ENCODE peak calls at places on chromosomes 5 and 9, in nine cellular contexts. One of them, this sample, is unnamed.

GRCh38 chr5:177179431-177179830 is 45.9 kb downstream of the NSD1 start:
- DNase-seq in activated CD8-positive, alpha-beta memory T cell treated with anti-CD3 and anti-CD28 coated beads for 48 hours: no peak
- DNase-seq in coronary artery: no peak
- DNase-seq in Caki2: no peak
- DNase-seq in naive B cell: no peak
- DNase-seq in endothelial cell: no peak
- DNase-seq in NCI-H2171: no peak
- DNase-seq in T-cell: no peak
- DNase-seq in activated CD8-positive, alpha-beta T cell treated with anti-CD3 and anti-CD28 coated beads, Interleukin-2, amount 10 ng/mL, durations not matched to agents 7 days and 5 days: no peak
- DNase-seq in this sample: no peak

GRCh38 chr5:34751807-34752736 is 86.9 kb upstream of the TTC23L start:
- DNase-seq in endothelial cell: no peak
- DNase-seq in coronary artery: no peak
- DNase-seq in activated CD8-positive, alpha-beta memory T cell treated with anti-CD3 and anti-CD28 coated beads for 48 hours: no peak
- DNase-seq in Caki2: no peak
- DNase-seq in T-cell: no peak
- DNase-seq in activated CD8-positive, alpha-beta T cell treated with anti-CD3 and anti-CD28 coated beads, Interleukin-2, amount 10 ng/mL, durations not matched to agents 7 days and 5 days: no peak
- DNase-seq in naive B cell: peak
- DNase-seq in NCI-H2171: no peak
- DNase-seq in this sample: no peak

GRCh38 chr5:127518319-127518621 is 830 bp downstream of the PRRC1 start:
- DNase-seq in coronary artery: no peak
- DNase-seq in Caki2: no peak
- DNase-seq in naive B cell: peak
- DNase-seq in endothelial cell: no peak
- DNase-seq in activated CD8-positive, alpha-beta T cell treated with anti-CD3 and anti-CD28 coated beads, Interleukin-2, amount 10 ng/mL, durations not matched to agents 7 days and 5 days: no peak
- DNase-seq in activated CD8-positive, alpha-beta memory T cell treated with anti-CD3 and anti-CD28 coated beads for 48 hours: no peak
- DNase-seq in T-cell: no peak
- DNase-seq in NCI-H2171: no peak
- DNase-seq in this sample: peak

GRCh38 chr9:123925161-123925560 is 4.8 kb downstream of the DENND1A start:
- DNase-seq in naive B cell: no peak
- DNase-seq in endothelial cell: no peak
- DNase-seq in NCI-H2171: no peak
- DNase-seq in coronary artery: no peak
- DNase-seq in Caki2: no peak
- DNase-seq in activated CD8-positive, alpha-beta memory T cell treated with anti-CD3 and anti-CD28 coated beads for 48 hours: no peak
- DNase-seq in activated CD8-positive, alpha-beta T cell treated with anti-CD3 and anti-CD28 coated beads, Interleukin-2, amount 10 ng/mL, durations not matched to agents 7 days and 5 days: no peak
- DNase-seq in T-cell: no peak
- DNase-seq in this sample: no peak

GRCh38 chr5:76489877-76490688 is 87.0 kb downstream of the IQGAP2 start:
- DNase-seq in naive B cell: no peak
- DNase-seq in T-cell: no peak
- DNase-seq in activated CD8-positive, alpha-beta T cell treated with anti-CD3 and anti-CD28 coated beads, Interleukin-2, amount 10 ng/mL, durations not matched to agents 7 days and 5 days: no peak
- DNase-seq in Caki2: no peak
- DNase-seq in NCI-H2171: no peak
- DNase-seq in endothelial cell: no peak
- DNase-seq in activated CD8-positive, alpha-beta memory T cell treated with anti-CD3 and anti-CD28 coated beads for 48 hours: no peak
- DNase-seq in coronary artery: no peak
- DNase-seq in this sample: no peak

GRCh38 chr9:121992571-121993212 is 100.4 kb downstream of the TTLL11 start:
- DNase-seq in endothelial cell: peak
- DNase-seq in NCI-H2171: peak
- DNase-seq in coronary artery: no peak
- DNase-seq in activated CD8-positive, alpha-beta memory T cell treated with anti-CD3 and anti-CD28 coated beads for 48 hours: no peak
- DNase-seq in Caki2: peak
- DNase-seq in activated CD8-positive, alpha-beta T cell treated with anti-CD3 and anti-CD28 coated beads, Interleukin-2, amount 10 ng/mL, durations not matched to agents 7 days and 5 days: peak
- DNase-seq in naive B cell: peak
- DNase-seq in T-cell: no peak
- DNase-seq in this sample: peak

GRCh38 chr5:6583049-6583880 is 49.6 kb downstream of the NSUN2 start:
- DNase-seq in endothelial cell: peak
- DNase-seq in NCI-H2171: no peak
- DNase-seq in coronary artery: no peak
- DNase-seq in activated CD8-positive, alpha-beta T cell treated with anti-CD3 and anti-CD28 coated beads, Interleukin-2, amount 10 ng/mL, durations not matched to agents 7 days and 5 days: peak
- DNase-seq in Caki2: no peak
- DNase-seq in naive B cell: no peak
- DNase-seq in activated CD8-positive, alpha-beta memory T cell treated with anti-CD3 and anti-CD28 coated beads for 48 hours: no peak
- DNase-seq in T-cell: no peak
- DNase-seq in this sample: no peak

GRCh38 chr5:68169898-68170297 is 45.7 kb upstream of the PIK3R1 start:
- DNase-seq in activated CD8-positive, alpha-beta memory T cell treated with anti-CD3 and anti-CD28 coated beads for 48 hours: no peak
- DNase-seq in endothelial cell: no peak
- DNase-seq in coronary artery: no peak
- DNase-seq in activated CD8-positive, alpha-beta T cell treated with anti-CD3 and anti-CD28 coated beads, Interleukin-2, amount 10 ng/mL, durations not matched to agents 7 days and 5 days: no peak
- DNase-seq in naive B cell: no peak
- DNase-seq in Caki2: no peak
- DNase-seq in NCI-H2171: no peak
- DNase-seq in T-cell: no peak
- DNase-seq in this sample: no peak

GRCh38 chr9:91884746-91885687 is 65.0 kb downstream of the ROR2 start:
- DNase-seq in NCI-H2171: no peak
- DNase-seq in activated CD8-positive, alpha-beta T cell treated with anti-CD3 and anti-CD28 coated beads, Interleukin-2, amount 10 ng/mL, durations not matched to agents 7 days and 5 days: no peak
- DNase-seq in T-cell: no peak
- DNase-seq in coronary artery: no peak
- DNase-seq in naive B cell: no peak
- DNase-seq in activated CD8-positive, alpha-beta memory T cell treated with anti-CD3 and anti-CD28 coated beads for 48 hours: no peak
- DNase-seq in Caki2: no peak
- DNase-seq in endothelial cell: no peak
- DNase-seq in this sample: no peak

GRCh38 chr9:16312962-16313546 is 557.4 kb downstream of the BNC2 start:
- DNase-seq in T-cell: no peak
- DNase-seq in activated CD8-positive, alpha-beta memory T cell treated with anti-CD3 and anti-CD28 coated beads for 48 hours: no peak
- DNase-seq in endothelial cell: no peak
- DNase-seq in NCI-H2171: no peak
- DNase-seq in coronary artery: peak
- DNase-seq in Caki2: no peak
- DNase-seq in activated CD8-positive, alpha-beta T cell treated with anti-CD3 and anti-CD28 coated beads, Interleukin-2, amount 10 ng/mL, durations not matched to agents 7 days and 5 days: no peak
- DNase-seq in naive B cell: no peak
- DNase-seq in this sample: no peak

GRCh38 chr9:111798786-111799185 is 4.0 kb upstream of the SHOC1 start:
- DNase-seq in coronary artery: no peak
- DNase-seq in NCI-H2171: no peak
- DNase-seq in Caki2: no peak
- DNase-seq in endothelial cell: no peak
- DNase-seq in activated CD8-positive, alpha-beta memory T cell treated with anti-CD3 and anti-CD28 coated beads for 48 hours: no peak
- DNase-seq in naive B cell: no peak
- DNase-seq in activated CD8-positive, alpha-beta T cell treated with anti-CD3 and anti-CD28 coated beads, Interleukin-2, amount 10 ng/mL, durations not matched to agents 7 days and 5 days: no peak
- DNase-seq in T-cell: no peak
- DNase-seq in this sample: no peak

GRCh38 chr5:93915142-93915553 is 173.7 kb upstream of the POU5F2 start:
- DNase-seq in naive B cell: peak
- DNase-seq in NCI-H2171: no peak
- DNase-seq in activated CD8-positive, alpha-beta memory T cell treated with anti-CD3 and anti-CD28 coated beads for 48 hours: no peak
- DNase-seq in T-cell: no peak
- DNase-seq in coronary artery: no peak
- DNase-seq in endothelial cell: no peak
- DNase-seq in Caki2: no peak
- DNase-seq in activated CD8-positive, alpha-beta T cell treated with anti-CD3 and anti-CD28 coated beads, Interleukin-2, amount 10 ng/mL, durations not matched to agents 7 days and 5 days: no peak
- DNase-seq in this sample: peak

GRCh38 chr9:25917593-25918426 is 239.6 kb upstream of the TUSC1 start:
- DNase-seq in T-cell: no peak
- DNase-seq in NCI-H2171: no peak
- DNase-seq in naive B cell: no peak
- DNase-seq in Caki2: no peak
- DNase-seq in activated CD8-positive, alpha-beta memory T cell treated with anti-CD3 and anti-CD28 coated beads for 48 hours: no peak
- DNase-seq in activated CD8-positive, alpha-beta T cell treated with anti-CD3 and anti-CD28 coated beads, Interleukin-2, amount 10 ng/mL, durations not matched to agents 7 days and 5 days: no peak
- DNase-seq in coronary artery: no peak
- DNase-seq in endothelial cell: no peak
- DNase-seq in this sample: no peak

GRCh38 chr5:136802382-136802781 is 437.0 kb upstream of the TRPC7 start:
- DNase-seq in Caki2: peak
- DNase-seq in coronary artery: no peak
- DNase-seq in NCI-H2171: peak
- DNase-seq in activated CD8-positive, alpha-beta T cell treated with anti-CD3 and anti-CD28 coated beads, Interleukin-2, amount 10 ng/mL, durations not matched to agents 7 days and 5 days: no peak
- DNase-seq in activated CD8-positive, alpha-beta memory T cell treated with anti-CD3 and anti-CD28 coated beads for 48 hours: no peak
- DNase-seq in T-cell: no peak
- DNase-seq in naive B cell: no peak
- DNase-seq in endothelial cell: peak
- DNase-seq in this sample: peak

GRCh38 chr9:108394726-108395125 is 461.1 kb downstream of the ACTL7B start:
- DNase-seq in activated CD8-positive, alpha-beta memory T cell treated with anti-CD3 and anti-CD28 coated beads for 48 hours: no peak
- DNase-seq in activated CD8-positive, alpha-beta T cell treated with anti-CD3 and anti-CD28 coated beads, Interleukin-2, amount 10 ng/mL, durations not matched to agents 7 days and 5 days: no peak
- DNase-seq in NCI-H2171: no peak
- DNase-seq in naive B cell: no peak
- DNase-seq in coronary artery: no peak
- DNase-seq in Caki2: no peak
- DNase-seq in endothelial cell: no peak
- DNase-seq in T-cell: no peak
- DNase-seq in this sample: no peak

GRCh38 chr5:116395178-116395577 is 179.4 kb downstream of the SEMA6A start:
- DNase-seq in T-cell: no peak
- DNase-seq in endothelial cell: no peak
- DNase-seq in coronary artery: no peak
- DNase-seq in naive B cell: no peak
- DNase-seq in activated CD8-positive, alpha-beta T cell treated with anti-CD3 and anti-CD28 coated beads, Interleukin-2, amount 10 ng/mL, durations not matched to agents 7 days and 5 days: no peak
- DNase-seq in activated CD8-positive, alpha-beta memory T cell treated with anti-CD3 and anti-CD28 coated beads for 48 hours: no peak
- DNase-seq in Caki2: no peak
- DNase-seq in NCI-H2171: peak
- DNase-seq in this sample: no peak

GRCh38 chr9:16869961-16870605 is 387 bp downstream of the BNC2 start:
- DNase-seq in coronary artery: no peak
- DNase-seq in endothelial cell: no peak
- DNase-seq in NCI-H2171: no peak
- DNase-seq in activated CD8-positive, alpha-beta memory T cell treated with anti-CD3 and anti-CD28 coated beads for 48 hours: no peak
- DNase-seq in T-cell: no peak
- DNase-seq in activated CD8-positive, alpha-beta T cell treated with anti-CD3 and anti-CD28 coated beads, Interleukin-2, amount 10 ng/mL, durations not matched to agents 7 days and 5 days: no peak
- DNase-seq in Caki2: no peak
- DNase-seq in naive B cell: no peak
- DNase-seq in this sample: peak

GRCh38 chr9:133981589-133981957 is 10.6 kb downstream of the VAV2 start:
- DNase-seq in endothelial cell: no peak
- DNase-seq in T-cell: no peak
- DNase-seq in Caki2: no peak
- DNase-seq in naive B cell: no peak
- DNase-seq in activated CD8-positive, alpha-beta T cell treated with anti-CD3 and anti-CD28 coated beads, Interleukin-2, amount 10 ng/mL, durations not matched to agents 7 days and 5 days: no peak
- DNase-seq in coronary artery: no peak
- DNase-seq in NCI-H2171: no peak
- DNase-seq in activated CD8-positive, alpha-beta memory T cell treated with anti-CD3 and anti-CD28 coated beads for 48 hours: no peak
- DNase-seq in this sample: no peak

This sample was measured in kidney glomerular epithelial cell.